ENCODE peak calls at places on chromosome 12, in five cellular contexts. One of them, this sample, is unnamed.
A peak's percentile ranks its signal among the peaks of the same experiment; 100 is the strongest.

GRCh38 chr12:71639341-71639760 is 24.3 kb downstream of the ZFC3H1 start:
- DNase-seq in LHCN-M2: peak; percentile 40
- DNase-seq in astrocyte of the spinal cord: no peak
- DNase-seq in foreskin fibroblast: no peak
- DNase-seq in NCI-H345: no peak
- DNase-seq in this sample: no peak

GRCh38 chr12:107760207-107760816 is 625 bp downstream of the PRDM4 start:
- DNase-seq in LHCN-M2: no peak
- DNase-seq in astrocyte of the spinal cord: no peak
- DNase-seq in foreskin fibroblast: peak; percentile 47
- DNase-seq in NCI-H345: peak; percentile 31
- DNase-seq in this sample: no peak

GRCh38 chr12:2341051-2341751 is 288.4 kb downstream of the CACNA1C start:
- DNase-seq in LHCN-M2: peak; percentile 65
- DNase-seq in astrocyte of the spinal cord: no peak
- DNase-seq in foreskin fibroblast: no peak
- DNase-seq in NCI-H345: no peak
- DNase-seq in this sample: no peak

GRCh38 chr12:30806989-30807694 is 52.4 kb upstream of the CAPRIN2 start:
- DNase-seq in LHCN-M2: peak; percentile 74
- DNase-seq in astrocyte of the spinal cord: peak; percentile 85
- DNase-seq in foreskin fibroblast: peak; percentile 86
- DNase-seq in NCI-H345: peak; percentile 65
- DNase-seq in this sample: peak; percentile 55

GRCh38 chr12:94781835-94782234 is 131.5 kb upstream of the TMCC3 start:
- DNase-seq in LHCN-M2: no peak
- DNase-seq in astrocyte of the spinal cord: no peak
- DNase-seq in foreskin fibroblast: no peak
- DNase-seq in NCI-H345: no peak
- DNase-seq in this sample: no peak

GRCh38 chr12:92332552-92332951 is 186.9 kb upstream of the BTG1 start:
- DNase-seq in LHCN-M2: no peak
- DNase-seq in astrocyte of the spinal cord: no peak
- DNase-seq in foreskin fibroblast: no peak
- DNase-seq in NCI-H345: no peak
- DNase-seq in this sample: no peak

GRCh38 chr12:9344540-9344939 is 136.3 kb upstream of the PZP start:
- DNase-seq in LHCN-M2: no peak
- DNase-seq in astrocyte of the spinal cord: no peak
- DNase-seq in foreskin fibroblast: peak; percentile 8
- DNase-seq in NCI-H345: no peak
- DNase-seq in this sample: no peak

GRCh38 chr12:81015510-81015909 is 62.4 kb upstream of the ACSS3 start:
- DNase-seq in LHCN-M2: peak; percentile 1
- DNase-seq in astrocyte of the spinal cord: no peak
- DNase-seq in foreskin fibroblast: no peak
- DNase-seq in NCI-H345: no peak
- DNase-seq in this sample: no peak

GRCh38 chr12:77402726-77403125 is 337.4 kb upstream of the E2F7 start:
- DNase-seq in LHCN-M2: no peak
- DNase-seq in astrocyte of the spinal cord: peak; percentile 54
- DNase-seq in foreskin fibroblast: peak; percentile 10
- DNase-seq in NCI-H345: peak; percentile 56
- DNase-seq in this sample: no peak

GRCh38 chr12:10122689-10123088 is 7.3 kb downstream of the CLEC7A start:
- DNase-seq in LHCN-M2: no peak
- DNase-seq in astrocyte of the spinal cord: no peak
- DNase-seq in foreskin fibroblast: no peak
- DNase-seq in NCI-H345: no peak
- DNase-seq in this sample: no peak

GRCh38 chr12:3644103-3644502 is 108.8 kb downstream of the CRACR2A start:
- DNase-seq in LHCN-M2: no peak
- DNase-seq in astrocyte of the spinal cord: no peak
- DNase-seq in foreskin fibroblast: no peak
- DNase-seq in NCI-H345: peak; percentile 11
- DNase-seq in this sample: no peak

GRCh38 chr12:70418101-70418500 is 52.0 kb downstream of the KCNMB4 start:
- DNase-seq in LHCN-M2: no peak
- DNase-seq in astrocyte of the spinal cord: no peak
- DNase-seq in foreskin fibroblast: no peak
- DNase-seq in NCI-H345: no peak
- DNase-seq in this sample: no peak

GRCh38 chr12:67572492-67572891 is 76.1 kb upstream of the DYRK2 start:
- DNase-seq in LHCN-M2: no peak
- DNase-seq in astrocyte of the spinal cord: no peak
- DNase-seq in foreskin fibroblast: no peak
- DNase-seq in NCI-H345: peak; percentile 18
- DNase-seq in this sample: peak; percentile 70

GRCh38 chr12:100826323-100826722 is 31.7 kb downstream of the ANO4 start:
- DNase-seq in LHCN-M2: peak; percentile 37
- DNase-seq in astrocyte of the spinal cord: peak; percentile 57
- DNase-seq in foreskin fibroblast: peak; percentile 64
- DNase-seq in NCI-H345: no peak
- DNase-seq in this sample: no peak

This sample was measured in NCI-H2029.